ENCODE peak calls at places on chromosomes 6 and 20, in ten cellular contexts. Y is right atrium auricular region, I is prostate gland, T is HCT116, M is testis, S is Calu3, Q is neural crest cell, R is cardiac muscle cell, D is progenitor cell of endocrine pancreas, A is WTC11. J is an unnamed sample.

GRCh38 chr20:25011261-25011660 is 18.7 kb upstream of the APMAP start:
- DNase-seq in M (no peak), T (no peak), Y (no peak), I (no peak), A (no peak), D (no peak), Q (no peak), R (no peak), S (no peak), J (no peak)

GRCh38 chr6:45881705-45882435 is 133.8 kb downstream of the CLIC5 start:
- DNase-seq in R (no peak), A (no peak), Y (no peak), D (no peak), S (no peak), M (no peak), Q (no peak), T (no peak), I (no peak), J (no peak)

GRCh38 chr20:57049298-57049697 is 217.1 kb downstream of the BMP7 start:
- DNase-seq in T (no peak), S (no peak), Y (no peak), D (no peak), A (no peak), Q (no peak), R (no peak), M (no peak), I (no peak), J (no peak)

GRCh38 chr6:3568396-3569082 is 111.7 kb upstream of the SLC22A23 start:
- DNase-seq in I (no peak), S (no peak), D (no peak), M (no peak), R (peak), A (no peak), Y (no peak), Q (no peak), T (no peak), J (no peak)

GRCh38 chr20:58840816-58841538 is 9.7 kb downstream of the GNAS-AS1 start:
- DNase-seq in T (no peak), D (no peak), M (no peak), Y (no peak), S (no peak), A (no peak), I (no peak), Q (no peak), R (no peak), J (no peak)

GRCh38 chr20:10357974-10358373 is 76.0 kb downstream of the MKKS start:
- DNase-seq in M (no peak), I (no peak), A (no peak), Q (no peak), T (no peak), R (peak), D (no peak), Y (no peak), S (no peak), J (no peak)

GRCh38 chr6:113364781-113365545 is 492.2 kb upstream of the MARCKS start:
- DNase-seq in S (no peak), D (no peak), Q (no peak), R (no peak), Y (no peak), A (no peak), T (no peak), I (no peak), M (no peak), J (no peak)

GRCh38 chr6:82283771-82284420 is 36.4 kb upstream of the IBTK start:
- DNase-seq in R (peak), Q (no peak), Y (no peak), I (no peak), T (no peak), A (no peak), D (no peak), S (no peak), M (no peak), J (no peak)

GRCh38 chr6:156933201-156934053 is 156.2 kb downstream of the ARID1B start:
- DNase-seq in M (no peak), T (no peak), I (peak), S (peak), Y (no peak), R (no peak), D (peak), A (peak), Q (peak), J (no peak)

GRCh38 chr20:51487525-51488279 is 54.8 kb downstream of the NFATC2 start:
- DNase-seq in M (no peak), I (no peak), A (no peak), T (peak), S (peak), D (no peak), Y (no peak), Q (no peak), R (peak), J (no peak)

GRCh38 chr6:46243754-46244153 is 73.0 kb upstream of the ENPP5 start:
- DNase-seq in Q (no peak), D (no peak), Y (no peak), M (peak), I (no peak), A (no peak), T (no peak), S (no peak), R (no peak), J (no peak)

GRCh38 chr6:11552390-11552789 is 14.8 kb downstream of the TMEM170B start:
- DNase-seq in S (no peak), A (no peak), Y (no peak), R (no peak), D (no peak), I (no peak), Q (no peak), M (no peak), T (no peak), J (no peak)

GRCh38 chr6:53725791-53726575 is 60.4 kb upstream of the KLHL31 start:
- DNase-seq in R (peak), I (peak), M (peak), D (peak), A (peak), Y (peak), T (no peak), S (peak), Q (peak), J (peak)

GRCh38 chr20:41552295-41553068 is 65.7 kb downstream of the CHD6 start:
- DNase-seq in R (no peak), D (no peak), I (no peak), S (no peak), Y (no peak), M (no peak), T (no peak), Q (no peak), A (no peak), J (no peak)

GRCh38 chr6:124470803-124471202 is 491.4 kb upstream of the RNF217 start:
- DNase-seq in S (no peak), D (no peak), Y (no peak), Q (no peak), A (no peak), R (no peak), I (no peak), T (no peak), M (no peak), J (no peak)

GRCh38 chr20:62708591-62709536 is at the start of gene NTSR1:
- DNase-seq in Y (no peak), S (no peak), R (no peak), T (no peak), M (no peak), A (peak), Q (no peak), I (no peak), D (no peak), J (no peak)
- TF ChIP-seq CTCF in Y (no peak), S (no peak), R (no peak), T (no peak), M (no peak), A (no peak), Q (no peak), I (no peak), D (no peak), J (no peak)

DNA sequence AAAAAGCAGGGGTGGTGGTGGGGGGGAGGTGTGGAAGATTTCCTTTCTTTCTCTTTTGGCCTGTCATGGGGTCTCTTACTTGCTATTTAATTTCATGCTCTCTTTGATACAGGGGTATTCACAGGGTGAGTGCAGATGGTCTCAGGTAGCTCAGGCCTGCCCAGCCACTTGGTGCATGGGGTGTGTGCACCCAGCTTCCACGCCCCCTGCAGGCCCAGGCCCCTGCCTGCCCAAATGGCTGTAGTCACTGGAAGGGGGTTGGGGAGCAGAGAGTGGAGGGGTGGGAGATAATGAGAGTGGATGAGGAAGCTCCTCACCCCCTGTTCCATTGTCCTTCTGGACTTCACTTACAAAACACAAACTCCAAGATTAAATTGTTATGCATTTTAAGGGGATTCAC is 133.6 kb upstream of the SGK1 start:
- DNase-seq in M (no peak), Q (no peak), I (no peak), S (no peak), A (peak), D (no peak), T (no peak), Y (no peak), R (no peak), J (no peak)
- TF ChIP-seq CTCF in M (no peak), Q (no peak), I (no peak), S (no peak), A (no peak), D (no peak), T (peak), Y (no peak), R (no peak), J (peak)

GRCh38 chr6:93779086-93779858 is 359.9 kb upstream of the EPHA7 start:
- DNase-seq in D (no peak), Y (peak), S (no peak), A (peak), Q (no peak), M (peak), T (no peak), I (no peak), R (peak), J (no peak)
- TF ChIP-seq CTCF in D (no peak), Y (no peak), S (no peak), A (no peak), Q (no peak), M (no peak), T (no peak), I (no peak), R (peak), J (no peak)

GRCh38 chr6:122772724-122773123 is 6.8 kb upstream of the FABP7 start:
- DNase-seq in S (no peak), I (no peak), T (no peak), D (no peak), M (no peak), A (no peak), R (no peak), Q (no peak), Y (no peak), J (no peak)
- TF ChIP-seq CTCF in S (no peak), I (no peak), T (no peak), D (no peak), M (no peak), A (no peak), R (no peak), Q (peak), Y (no peak), J (no peak)

DNA sequence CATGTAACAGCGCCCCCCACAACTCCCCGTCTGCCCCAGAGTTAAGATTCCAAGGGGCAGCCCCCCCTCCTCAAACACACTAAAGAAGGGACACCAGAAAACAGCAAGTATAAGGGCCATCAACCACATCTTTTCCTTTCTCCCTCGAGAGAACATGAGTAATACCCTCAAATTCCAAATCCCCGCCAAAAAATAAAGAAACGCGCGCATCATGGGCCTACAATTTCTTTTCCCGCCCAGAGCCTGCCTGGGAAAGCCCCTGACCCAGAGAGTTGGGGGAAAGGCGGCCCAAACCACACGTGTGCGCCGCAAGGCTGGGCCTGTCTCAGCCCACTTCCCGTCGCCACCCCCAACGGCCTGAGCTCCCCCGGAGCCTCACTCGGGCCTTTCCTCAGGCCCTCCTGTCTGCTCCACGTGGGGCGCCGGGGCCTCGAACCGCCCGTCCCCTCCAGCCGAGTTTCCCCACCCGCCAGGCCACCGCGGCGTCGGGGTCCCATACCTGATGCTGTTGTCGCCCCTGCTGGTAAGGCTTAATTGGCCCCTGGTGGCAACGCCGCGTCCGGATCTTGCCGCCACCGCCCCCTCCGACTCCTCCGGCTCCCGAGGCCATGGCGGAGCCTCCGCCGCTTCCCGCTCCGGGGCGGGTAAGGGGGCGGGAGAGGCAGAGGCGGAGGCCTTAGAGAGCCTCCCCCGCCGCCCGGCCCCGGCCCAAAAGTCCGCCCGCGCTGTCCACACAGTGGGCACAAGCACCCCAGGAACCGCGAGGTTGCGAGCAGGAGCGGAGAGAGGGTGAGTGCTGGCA is 746 bp downstream of the NUP153 start:
- DNase-seq in Y (no peak), T (no peak), Q (peak), R (peak), M (peak), S (peak), A (peak), D (peak), I (peak), J (peak)
- TF ChIP-seq CTCF in Y (no peak), T (peak), Q (peak), R (no peak), M (no peak), S (no peak), A (no peak), D (peak), I (no peak), J (peak)

GRCh38 chr6:37794825-37795224 is 24.7 kb upstream of the ZFAND3 start:
- DNase-seq in T (no peak), M (no peak), A (no peak), S (no peak), R (no peak), Y (no peak), D (no peak), Q (no peak), I (no peak), J (no peak)

GRCh38 chr6:37800904-37801669 is 18.4 kb upstream of the ZFAND3 start:
- DNase-seq in R (no peak), Q (no peak), Y (no peak), S (no peak), I (no peak), A (no peak), T (no peak), D (no peak), M (no peak), J (no peak)

GRCh38 chr6:37802810-37803209 is 16.7 kb upstream of the ZFAND3 start:
- DNase-seq in T (no peak), Q (no peak), Y (no peak), M (no peak), A (no peak), D (no peak), I (no peak), S (no peak), R (no peak), J (no peak)

GRCh38 chr6:37798436-37799262 is 20.9 kb upstream of the ZFAND3 start:
- DNase-seq in A (no peak), S (no peak), Q (no peak), Y (no peak), T (no peak), M (no peak), R (no peak), D (no peak), I (no peak), J (no peak)

DNA sequence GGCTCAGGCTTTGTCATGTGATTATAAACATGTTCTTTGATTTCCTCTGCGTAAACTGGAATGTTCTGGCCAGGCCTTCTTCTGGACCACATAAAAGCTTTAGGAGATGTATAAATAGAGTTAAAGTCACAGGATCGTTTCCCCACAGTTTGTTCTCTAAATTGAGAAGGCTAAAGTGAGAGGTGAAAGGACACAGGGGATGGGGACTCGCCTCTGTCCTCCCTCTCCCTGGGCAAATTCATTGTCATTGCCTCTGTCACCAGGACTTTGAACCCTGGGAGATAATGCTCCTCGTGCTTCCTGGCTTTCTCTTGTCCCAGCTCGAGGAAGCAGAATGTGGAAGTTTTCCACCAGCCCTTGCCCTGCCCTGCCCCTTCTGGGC is 20.3 kb upstream of the ZFAND3 start:
- DNase-seq in I (no peak), M (no peak), S (no peak), T (no peak), A (no peak), R (no peak), D (no peak), Y (no peak), Q (no peak), J (no peak)
- TF ChIP-seq CTCF in I (no peak), M (no peak), S (no peak), T (no peak), A (no peak), R (no peak), D (no peak), Y (no peak), Q (no peak), J (no peak)

GRCh38 chr6:17013701-17014100 is 88.1 kb upstream of the STMND1 start:
- DNase-seq in S (no peak), R (peak), I (no peak), A (no peak), Q (no peak), M (no peak), D (no peak), Y (no peak), T (no peak), J (no peak)

GRCh38 chr6:17015144-17015543 is 86.7 kb upstream of the STMND1 start:
- DNase-seq in A (no peak), S (no peak), T (no peak), M (no peak), Q (no peak), R (peak), Y (no peak), D (no peak), I (no peak), J (peak)

GRCh38 chr6:17015551-17016381 is 86.1 kb upstream of the STMND1 start:
- DNase-seq in D (no peak), Q (no peak), A (peak), T (no peak), S (peak), R (peak), I (no peak), M (peak), Y (no peak), J (no peak)

GRCh38 chr6:17011985-17012384 is 89.9 kb upstream of the STMND1 start:
- DNase-seq in D (no peak), Q (no peak), Y (no peak), T (no peak), S (no peak), A (no peak), I (no peak), M (no peak), R (no peak), J (no peak)

GRCh38 chr6:17012421-17013225 is 89.2 kb upstream of the STMND1 start:
- DNase-seq in M (peak), A (peak), Q (no peak), R (peak), Y (no peak), T (no peak), D (no peak), I (peak), S (no peak), J (no peak)
- TF ChIP-seq CTCF in M (no peak), A (no peak), Q (no peak), R (peak), Y (no peak), T (peak), D (no peak), I (no peak), S (no peak), J (no peak)

J was measured in GM13977.